ENCODE peak calls at places on chromosomes 4 and X, in eight cellular contexts. One of them, this sample, is unnamed.

GRCh38 chrX:132216806-132217202 is 2.4 kb downstream of the RAP2C start:
- DNase-seq in WERI-Rb-1: no peak
- DNase-seq in omental fat pad: no peak
- DNase-seq in type B pancreatic cell: no peak
- DNase-seq in CD4-positive, alpha-beta T cell: no peak
- DNase-seq in bronchial epithelial cell: peak; percentile 61
- DNase-seq in fibroblast of the aortic adventitia: peak; percentile 23
- DNase-seq in dorsolateral prefrontal cortex: no peak
- DNase-seq in this sample: no peak

GRCh38 chrX:19602866-19603620 is 87.7 kb upstream of the MAP3K15 start:
- DNase-seq in WERI-Rb-1: no peak
- DNase-seq in omental fat pad: no peak
- DNase-seq in type B pancreatic cell: no peak
- DNase-seq in CD4-positive, alpha-beta T cell: no peak
- DNase-seq in bronchial epithelial cell: peak; percentile 85
- DNase-seq in fibroblast of the aortic adventitia: peak; percentile 43
- DNase-seq in dorsolateral prefrontal cortex: no peak
- DNase-seq in this sample: no peak

GRCh38 chr4:150278206-150278605 is 200.0 kb downstream of the DCLK2 start:
- DNase-seq in WERI-Rb-1: peak; percentile 98
- DNase-seq in omental fat pad: no peak
- DNase-seq in type B pancreatic cell: no peak
- DNase-seq in CD4-positive, alpha-beta T cell: no peak
- DNase-seq in bronchial epithelial cell: no peak
- DNase-seq in fibroblast of the aortic adventitia: no peak
- DNase-seq in dorsolateral prefrontal cortex: no peak
- DNase-seq in this sample: peak; percentile 47

GRCh38 chrX:110396777-110397176 is 38.1 kb downstream of the RTL9 start:
- DNase-seq in WERI-Rb-1: no peak
- DNase-seq in omental fat pad: no peak
- DNase-seq in type B pancreatic cell: no peak
- DNase-seq in CD4-positive, alpha-beta T cell: no peak
- DNase-seq in bronchial epithelial cell: peak; percentile 52
- DNase-seq in fibroblast of the aortic adventitia: no peak
- DNase-seq in dorsolateral prefrontal cortex: no peak
- DNase-seq in this sample: no peak

GRCh38 chrX:139739138-139739537 is 31.2 kb upstream of the MCF2 start:
- DNase-seq in WERI-Rb-1: no peak
- DNase-seq in omental fat pad: no peak
- DNase-seq in type B pancreatic cell: no peak
- DNase-seq in CD4-positive, alpha-beta T cell: no peak
- DNase-seq in bronchial epithelial cell: peak; percentile 67
- DNase-seq in fibroblast of the aortic adventitia: peak; percentile 19
- DNase-seq in dorsolateral prefrontal cortex: no peak
- DNase-seq in this sample: no peak

GRCh38 chr4:184169225-184169867 is 48.3 kb downstream of the ENPP6 start:
- DNase-seq in WERI-Rb-1: no peak
- DNase-seq in omental fat pad: no peak
- DNase-seq in type B pancreatic cell: no peak
- DNase-seq in CD4-positive, alpha-beta T cell: no peak
- DNase-seq in bronchial epithelial cell: no peak
- DNase-seq in fibroblast of the aortic adventitia: no peak
- DNase-seq in dorsolateral prefrontal cortex: no peak
- DNase-seq in this sample: no peak

GRCh38 chr4:25928320-25928955 is 14.4 kb downstream of the SMIM20 start:
- DNase-seq in WERI-Rb-1: no peak
- DNase-seq in omental fat pad: no peak
- DNase-seq in type B pancreatic cell: no peak
- DNase-seq in CD4-positive, alpha-beta T cell: no peak
- DNase-seq in bronchial epithelial cell: no peak
- DNase-seq in fibroblast of the aortic adventitia: no peak
- DNase-seq in dorsolateral prefrontal cortex: no peak
- DNase-seq in this sample: no peak

GRCh38 chrX:68693481-68694410 is 46.3 kb downstream of the STARD8 start:
- DNase-seq in WERI-Rb-1: peak; percentile 64
- DNase-seq in omental fat pad: peak; percentile 53
- DNase-seq in type B pancreatic cell: no peak
- DNase-seq in CD4-positive, alpha-beta T cell: no peak
- DNase-seq in bronchial epithelial cell: no peak
- DNase-seq in fibroblast of the aortic adventitia: peak; percentile 41
- DNase-seq in dorsolateral prefrontal cortex: peak; percentile 50
- DNase-seq in this sample: peak; percentile 74

GRCh38 chr4:166594326-166594946 is 639.9 kb downstream of the SPOCK3 start:
- DNase-seq in WERI-Rb-1: peak; percentile 70
- DNase-seq in omental fat pad: no peak
- DNase-seq in type B pancreatic cell: no peak
- DNase-seq in CD4-positive, alpha-beta T cell: no peak
- DNase-seq in bronchial epithelial cell: peak; percentile 59
- DNase-seq in fibroblast of the aortic adventitia: peak; percentile 76
- DNase-seq in dorsolateral prefrontal cortex: peak; percentile 43
- DNase-seq in this sample: peak; percentile 25

GRCh38 chr4:88858752-88859151 is 161.1 kb upstream of the NAP1L5 start:
- DNase-seq in WERI-Rb-1: no peak
- DNase-seq in omental fat pad: no peak
- DNase-seq in type B pancreatic cell: no peak
- DNase-seq in CD4-positive, alpha-beta T cell: no peak
- DNase-seq in bronchial epithelial cell: no peak
- DNase-seq in fibroblast of the aortic adventitia: no peak
- DNase-seq in dorsolateral prefrontal cortex: no peak
- DNase-seq in this sample: no peak

GRCh38 chr4:118327554-118328241 is 25.1 kb downstream of the PRSS12 start:
- DNase-seq in WERI-Rb-1: no peak
- DNase-seq in omental fat pad: no peak
- DNase-seq in type B pancreatic cell: no peak
- DNase-seq in CD4-positive, alpha-beta T cell: no peak
- DNase-seq in bronchial epithelial cell: no peak
- DNase-seq in fibroblast of the aortic adventitia: peak; percentile 64
- DNase-seq in dorsolateral prefrontal cortex: no peak
- DNase-seq in this sample: no peak

GRCh38 chr4:59818656-59819055 is 1381.5 kb upstream of the ADGRL3 start:
- DNase-seq in WERI-Rb-1: no peak
- DNase-seq in omental fat pad: no peak
- DNase-seq in type B pancreatic cell: no peak
- DNase-seq in CD4-positive, alpha-beta T cell: no peak
- DNase-seq in bronchial epithelial cell: no peak
- DNase-seq in fibroblast of the aortic adventitia: no peak
- DNase-seq in dorsolateral prefrontal cortex: no peak
- DNase-seq in this sample: no peak

GRCh38 chrX:121011254-121011653 is 25.7 kb upstream of the CT47A1 start:
- DNase-seq in WERI-Rb-1: no peak
- DNase-seq in omental fat pad: no peak
- DNase-seq in type B pancreatic cell: no peak
- DNase-seq in CD4-positive, alpha-beta T cell: no peak
- DNase-seq in bronchial epithelial cell: no peak
- DNase-seq in fibroblast of the aortic adventitia: no peak
- DNase-seq in dorsolateral prefrontal cortex: no peak
- DNase-seq in this sample: no peak

GRCh38 chr4:11525085-11525484 is 96.4 kb upstream of the HS3ST1 start:
- DNase-seq in WERI-Rb-1: no peak
- DNase-seq in omental fat pad: no peak
- DNase-seq in type B pancreatic cell: no peak
- DNase-seq in CD4-positive, alpha-beta T cell: no peak
- DNase-seq in bronchial epithelial cell: peak; percentile 92
- DNase-seq in fibroblast of the aortic adventitia: no peak
- DNase-seq in dorsolateral prefrontal cortex: no peak
- DNase-seq in this sample: no peak

GRCh38 chrX:124401696-124402095 is 55.3 kb downstream of the SH2D1A start:
- DNase-seq in WERI-Rb-1: no peak
- DNase-seq in omental fat pad: no peak
- DNase-seq in type B pancreatic cell: no peak
- DNase-seq in CD4-positive, alpha-beta T cell: no peak
- DNase-seq in bronchial epithelial cell: no peak
- DNase-seq in fibroblast of the aortic adventitia: no peak
- DNase-seq in dorsolateral prefrontal cortex: no peak
- DNase-seq in this sample: no peak

GRCh38 chr4:69823481-69824186 is 36.3 kb downstream of the SULT1E1 start:
- DNase-seq in WERI-Rb-1: peak; percentile 42
- DNase-seq in omental fat pad: no peak
- DNase-seq in type B pancreatic cell: no peak
- DNase-seq in CD4-positive, alpha-beta T cell: peak; percentile 44
- DNase-seq in bronchial epithelial cell: peak; percentile 49
- DNase-seq in fibroblast of the aortic adventitia: peak; percentile 60
- DNase-seq in dorsolateral prefrontal cortex: no peak
- DNase-seq in this sample: no peak

GRCh38 chrX:7068939-7069367 is 78.6 kb upstream of the STS start:
- DNase-seq in WERI-Rb-1: peak; percentile 41
- DNase-seq in omental fat pad: no peak
- DNase-seq in type B pancreatic cell: no peak
- DNase-seq in CD4-positive, alpha-beta T cell: no peak
- DNase-seq in bronchial epithelial cell: no peak
- DNase-seq in fibroblast of the aortic adventitia: no peak
- DNase-seq in dorsolateral prefrontal cortex: no peak
- DNase-seq in this sample: peak; percentile 43

GRCh38 chr4:109754093-109754857 is 24.4 kb upstream of the PLA2G12A start:
- DNase-seq in WERI-Rb-1: no peak
- DNase-seq in omental fat pad: no peak
- DNase-seq in type B pancreatic cell: no peak
- DNase-seq in CD4-positive, alpha-beta T cell: no peak
- DNase-seq in bronchial epithelial cell: no peak
- DNase-seq in fibroblast of the aortic adventitia: no peak
- DNase-seq in dorsolateral prefrontal cortex: no peak
- DNase-seq in this sample: no peak

GRCh38 chrX:109890910-109891502 is 111.9 kb upstream of the TMEM164 start:
- DNase-seq in WERI-Rb-1: peak; percentile 73
- DNase-seq in omental fat pad: peak; percentile 23
- DNase-seq in type B pancreatic cell: peak; percentile 76
- DNase-seq in CD4-positive, alpha-beta T cell: peak; percentile 17
- DNase-seq in bronchial epithelial cell: peak; percentile 37
- DNase-seq in fibroblast of the aortic adventitia: peak; percentile 74
- DNase-seq in dorsolateral prefrontal cortex: peak; percentile 48
- DNase-seq in this sample: peak; percentile 60

GRCh38 chrX:68462653-68463052 is 29.4 kb upstream of the OPHN1 start:
- DNase-seq in WERI-Rb-1: peak; percentile 7
- DNase-seq in omental fat pad: no peak
- DNase-seq in type B pancreatic cell: no peak
- DNase-seq in CD4-positive, alpha-beta T cell: no peak
- DNase-seq in bronchial epithelial cell: peak; percentile 21
- DNase-seq in fibroblast of the aortic adventitia: peak; percentile 53
- DNase-seq in dorsolateral prefrontal cortex: no peak
- DNase-seq in this sample: no peak

GRCh38 chrX:2559124-2559523 is 58.3 kb upstream of the DHRSX start:
- DNase-seq in WERI-Rb-1: no peak
- DNase-seq in omental fat pad: no peak
- DNase-seq in type B pancreatic cell: no peak
- DNase-seq in CD4-positive, alpha-beta T cell: no peak
- DNase-seq in bronchial epithelial cell: no peak
- DNase-seq in fibroblast of the aortic adventitia: peak; percentile 50
- DNase-seq in dorsolateral prefrontal cortex: no peak
- DNase-seq in this sample: no peak

GRCh38 chr4:40437741-40438383 is 102.7 kb downstream of the CHRNA9 start:
- DNase-seq in WERI-Rb-1: no peak
- DNase-seq in omental fat pad: no peak
- DNase-seq in type B pancreatic cell: no peak
- DNase-seq in CD4-positive, alpha-beta T cell: no peak
- DNase-seq in bronchial epithelial cell: no peak
- DNase-seq in fibroblast of the aortic adventitia: no peak
- DNase-seq in dorsolateral prefrontal cortex: no peak
- DNase-seq in this sample: no peak

GRCh38 chr4:48997962-48998361 is 11.9 kb downstream of the CWH43 start:
- DNase-seq in WERI-Rb-1: no peak
- DNase-seq in omental fat pad: no peak
- DNase-seq in type B pancreatic cell: no peak
- DNase-seq in CD4-positive, alpha-beta T cell: no peak
- DNase-seq in bronchial epithelial cell: no peak
- DNase-seq in fibroblast of the aortic adventitia: no peak
- DNase-seq in dorsolateral prefrontal cortex: no peak
- DNase-seq in this sample: no peak
- TF ChIP-seq CTCF in WERI-Rb-1: no peak
- TF ChIP-seq CTCF in omental fat pad: no peak
- TF ChIP-seq CTCF in type B pancreatic cell: no peak
- TF ChIP-seq CTCF in CD4-positive, alpha-beta T cell: no peak
- TF ChIP-seq CTCF in bronchial epithelial cell: no peak
- TF ChIP-seq CTCF in fibroblast of the aortic adventitia: no peak
- TF ChIP-seq CTCF in dorsolateral prefrontal cortex: no peak
- TF ChIP-seq CTCF in this sample: no peak

GRCh38 chr4:115076691-115077090 is 36.7 kb downstream of the NDST4 start:
- DNase-seq in WERI-Rb-1: no peak
- DNase-seq in omental fat pad: no peak
- DNase-seq in type B pancreatic cell: no peak
- DNase-seq in CD4-positive, alpha-beta T cell: no peak
- DNase-seq in bronchial epithelial cell: no peak
- DNase-seq in fibroblast of the aortic adventitia: no peak
- DNase-seq in dorsolateral prefrontal cortex: no peak
- DNase-seq in this sample: no peak
- TF ChIP-seq CTCF in WERI-Rb-1: no peak
- TF ChIP-seq CTCF in omental fat pad: no peak
- TF ChIP-seq CTCF in type B pancreatic cell: no peak
- TF ChIP-seq CTCF in CD4-positive, alpha-beta T cell: no peak
- TF ChIP-seq CTCF in bronchial epithelial cell: no peak
- TF ChIP-seq CTCF in fibroblast of the aortic adventitia: no peak
- TF ChIP-seq CTCF in dorsolateral prefrontal cortex: no peak
- TF ChIP-seq CTCF in this sample: no peak

DNA sequence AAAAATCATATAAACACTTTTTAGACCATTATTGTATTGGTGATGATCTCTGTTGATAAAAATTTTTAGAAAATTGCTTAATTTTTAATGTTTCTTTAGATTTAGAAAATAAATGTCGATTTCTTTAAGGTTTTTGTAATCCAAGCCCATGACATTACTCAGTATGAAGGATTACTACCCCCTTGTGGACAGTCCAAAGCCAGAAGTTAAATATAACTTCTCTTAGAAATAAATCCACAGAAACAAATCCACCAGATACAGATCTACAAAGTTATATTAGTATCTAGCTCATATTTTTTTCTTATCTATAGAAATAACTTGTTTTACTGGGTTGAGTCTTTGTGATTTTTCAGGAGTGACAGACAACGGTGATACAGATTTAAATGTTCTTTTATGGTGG is 18.9 kb downstream of the TIFA start:
- DNase-seq in WERI-Rb-1: no peak
- DNase-seq in omental fat pad: no peak
- DNase-seq in type B pancreatic cell: no peak
- DNase-seq in CD4-positive, alpha-beta T cell: no peak
- DNase-seq in bronchial epithelial cell: no peak
- DNase-seq in fibroblast of the aortic adventitia: peak; percentile 65
- DNase-seq in dorsolateral prefrontal cortex: no peak
- DNase-seq in this sample: no peak
- TF ChIP-seq CTCF in WERI-Rb-1: no peak
- TF ChIP-seq CTCF in omental fat pad: no peak
- TF ChIP-seq CTCF in type B pancreatic cell: peak; percentile 69
- TF ChIP-seq CTCF in CD4-positive, alpha-beta T cell: peak; percentile 37
- TF ChIP-seq CTCF in bronchial epithelial cell: no peak
- TF ChIP-seq CTCF in fibroblast of the aortic adventitia: peak; percentile 63
- TF ChIP-seq CTCF in dorsolateral prefrontal cortex: no peak
- TF ChIP-seq CTCF in this sample: no peak

DNA sequence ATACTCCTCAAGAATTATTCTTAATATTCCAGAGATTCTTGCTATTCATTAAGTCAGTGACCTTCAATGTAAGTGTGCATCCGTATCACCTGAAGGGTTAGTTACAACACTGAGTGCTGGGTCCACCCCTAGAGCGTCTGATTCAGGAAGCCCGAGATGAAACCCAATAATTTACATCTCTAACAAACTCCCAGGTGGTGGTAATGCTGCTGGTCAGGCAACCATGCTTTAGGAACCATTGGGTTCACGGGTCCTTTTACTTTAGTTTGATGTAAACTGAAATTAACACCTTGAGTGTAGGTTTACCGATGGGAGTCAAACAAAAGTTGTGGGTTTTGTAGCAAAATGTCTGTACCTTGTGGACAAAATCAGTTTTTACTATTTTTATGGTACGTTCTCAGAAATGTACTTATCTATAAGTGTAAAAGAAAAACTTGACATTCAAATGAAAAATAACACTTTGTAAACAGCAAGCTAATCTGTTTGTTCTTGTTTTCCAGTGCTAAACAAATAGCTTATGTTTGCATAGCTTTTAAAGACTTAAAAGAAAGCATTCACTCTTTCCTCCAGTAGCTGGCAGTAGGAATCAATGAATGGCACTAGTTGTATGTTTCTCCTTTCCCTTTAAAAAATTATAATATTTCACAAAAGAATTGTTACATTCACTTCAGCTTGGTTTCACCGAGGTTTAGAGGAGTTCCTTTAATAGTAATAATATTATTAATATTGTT is 32.7 kb downstream of the ACE2 start:
- DNase-seq in WERI-Rb-1: no peak
- DNase-seq in omental fat pad: no peak
- DNase-seq in type B pancreatic cell: no peak
- DNase-seq in CD4-positive, alpha-beta T cell: no peak
- DNase-seq in bronchial epithelial cell: peak; percentile 36
- DNase-seq in fibroblast of the aortic adventitia: peak; percentile 60
- DNase-seq in dorsolateral prefrontal cortex: no peak
- DNase-seq in this sample: no peak
- TF ChIP-seq CTCF in WERI-Rb-1: no peak
- TF ChIP-seq CTCF in omental fat pad: no peak
- TF ChIP-seq CTCF in type B pancreatic cell: peak; percentile 42
- TF ChIP-seq CTCF in CD4-positive, alpha-beta T cell: no peak
- TF ChIP-seq CTCF in bronchial epithelial cell: peak; percentile 42
- TF ChIP-seq CTCF in fibroblast of the aortic adventitia: peak; percentile 73
- TF ChIP-seq CTCF in dorsolateral prefrontal cortex: no peak
- TF ChIP-seq CTCF in this sample: no peak

This sample was measured in glutamatergic neuron.